ENCODE peak calls at places on chromosome 15, in eight cellular contexts. One of them, this sample, is unnamed.
A peak's percentile ranks its signal among the peaks of the same experiment; 100 is the strongest.

GRCh38 chr15:77844798-77845446 is 212.2 kb upstream of the LINGO1 start:
- DNase-seq in NCI-H1092: no peak
- DNase-seq in choroid plexus epithelial cell: no peak
- DNase-seq in stimulated activated CD4-positive, alpha-beta T cell treated with anti-CD3 and anti-CD28 coated beads, Interleukin-15, amount 100 ng/mL, for 1 hour: no peak
- DNase-seq in RWPE1: no peak
- DNase-seq in posterior vena cava: no peak
- DNase-seq in hepatic stellate cell: no peak
- DNase-seq in HCEC 1CT: no peak
- DNase-seq in this sample: no peak

GRCh38 chr15:51848811-51849210 is 19.4 kb downstream of the TMOD3 start:
- DNase-seq in RWPE1: no peak
- DNase-seq in posterior vena cava: no peak
- DNase-seq in stimulated activated CD4-positive, alpha-beta T cell treated with anti-CD3 and anti-CD28 coated beads, Interleukin-15, amount 100 ng/mL, for 1 hour: no peak
- DNase-seq in NCI-H1092: no peak
- DNase-seq in hepatic stellate cell: no peak
- DNase-seq in HCEC 1CT: no peak
- DNase-seq in choroid plexus epithelial cell: no peak
- DNase-seq in this sample: no peak

GRCh38 chr15:56351362-56351761 is 13.9 kb upstream of the TEX9 start:
- DNase-seq in stimulated activated CD4-positive, alpha-beta T cell treated with anti-CD3 and anti-CD28 coated beads, Interleukin-15, amount 100 ng/mL, for 1 hour: no peak
- DNase-seq in HCEC 1CT: no peak
- DNase-seq in RWPE1: no peak
- DNase-seq in hepatic stellate cell: no peak
- DNase-seq in posterior vena cava: no peak
- DNase-seq in choroid plexus epithelial cell: no peak
- DNase-seq in NCI-H1092: no peak
- DNase-seq in this sample: no peak

GRCh38 chr15:90691369-90691768 is 25.8 kb upstream of the BLM start:
- DNase-seq in choroid plexus epithelial cell: peak; percentile 7
- DNase-seq in hepatic stellate cell: no peak
- DNase-seq in HCEC 1CT: no peak
- DNase-seq in RWPE1: no peak
- DNase-seq in NCI-H1092: no peak
- DNase-seq in posterior vena cava: no peak
- DNase-seq in stimulated activated CD4-positive, alpha-beta T cell treated with anti-CD3 and anti-CD28 coated beads, Interleukin-15, amount 100 ng/mL, for 1 hour: no peak
- DNase-seq in this sample: peak; percentile 37

GRCh38 chr15:91516866-91517265 is 336.6 kb upstream of the SLCO3A1 start:
- DNase-seq in HCEC 1CT: no peak
- DNase-seq in stimulated activated CD4-positive, alpha-beta T cell treated with anti-CD3 and anti-CD28 coated beads, Interleukin-15, amount 100 ng/mL, for 1 hour: no peak
- DNase-seq in RWPE1: no peak
- DNase-seq in posterior vena cava: no peak
- DNase-seq in hepatic stellate cell: no peak
- DNase-seq in choroid plexus epithelial cell: no peak
- DNase-seq in NCI-H1092: no peak
- DNase-seq in this sample: no peak

GRCh38 chr15:23467110-23467600 is 20.1 kb upstream of the GOLGA6L2 start:
- DNase-seq in choroid plexus epithelial cell: peak; percentile 45
- DNase-seq in hepatic stellate cell: peak; percentile 28
- DNase-seq in stimulated activated CD4-positive, alpha-beta T cell treated with anti-CD3 and anti-CD28 coated beads, Interleukin-15, amount 100 ng/mL, for 1 hour: no peak
- DNase-seq in posterior vena cava: no peak
- DNase-seq in RWPE1: peak; percentile 36
- DNase-seq in HCEC 1CT: no peak
- DNase-seq in NCI-H1092: peak; percentile 1
- DNase-seq in this sample: peak; percentile 66

GRCh38 chr15:99154271-99154670 is 49.4 kb downstream of the SYNM start:
- DNase-seq in posterior vena cava: no peak
- DNase-seq in hepatic stellate cell: no peak
- DNase-seq in RWPE1: no peak
- DNase-seq in stimulated activated CD4-positive, alpha-beta T cell treated with anti-CD3 and anti-CD28 coated beads, Interleukin-15, amount 100 ng/mL, for 1 hour: no peak
- DNase-seq in NCI-H1092: no peak
- DNase-seq in choroid plexus epithelial cell: no peak
- DNase-seq in HCEC 1CT: no peak
- DNase-seq in this sample: no peak

GRCh38 chr15:66761723-66762595 is 59.9 kb downstream of the SMAD6 start:
- DNase-seq in posterior vena cava: peak; percentile 75
- DNase-seq in stimulated activated CD4-positive, alpha-beta T cell treated with anti-CD3 and anti-CD28 coated beads, Interleukin-15, amount 100 ng/mL, for 1 hour: no peak
- DNase-seq in HCEC 1CT: no peak
- DNase-seq in RWPE1: peak; percentile 19
- DNase-seq in choroid plexus epithelial cell: peak; percentile 58
- DNase-seq in NCI-H1092: no peak
- DNase-seq in hepatic stellate cell: no peak
- DNase-seq in this sample: no peak

GRCh38 chr15:68506071-68506470 is 72.7 kb upstream of the CORO2B start:
- DNase-seq in choroid plexus epithelial cell: no peak
- DNase-seq in posterior vena cava: no peak
- DNase-seq in HCEC 1CT: no peak
- DNase-seq in hepatic stellate cell: no peak
- DNase-seq in stimulated activated CD4-positive, alpha-beta T cell treated with anti-CD3 and anti-CD28 coated beads, Interleukin-15, amount 100 ng/mL, for 1 hour: no peak
- DNase-seq in RWPE1: no peak
- DNase-seq in NCI-H1092: no peak
- DNase-seq in this sample: no peak

GRCh38 chr15:51801391-51801835 is 28.0 kb upstream of the TMOD3 start:
- DNase-seq in hepatic stellate cell: no peak
- DNase-seq in choroid plexus epithelial cell: peak; percentile 65
- DNase-seq in NCI-H1092: no peak
- DNase-seq in stimulated activated CD4-positive, alpha-beta T cell treated with anti-CD3 and anti-CD28 coated beads, Interleukin-15, amount 100 ng/mL, for 1 hour: no peak
- DNase-seq in RWPE1: peak; percentile 26
- DNase-seq in HCEC 1CT: peak; percentile 32
- DNase-seq in posterior vena cava: no peak
- DNase-seq in this sample: peak; percentile 7